ENCODE peak calls at places on chromosomes 2 and 18, in four cellular contexts. L, A, Q and E are unnamed samples.

GRCh38 chr18:13279181-13280065 is 60.9 kb downstream of the LDLRAD4 start:
- DNase-seq in L (no peak), A (no peak), Q (no peak), E (no peak)

GRCh38 chr2:40093036-40093673 is 314.1 kb upstream of the THUMPD2 start:
- DNase-seq in L (peak), A (no peak), Q (no peak), E (no peak)

GRCh38 chr2:217955881-217956493 is 46.8 kb downstream of the TNS1 start:
- DNase-seq in L (no peak), A (no peak), Q (no peak), E (no peak)

GRCh38 chr2:64062840-64063239 is 43.6 kb upstream of the VPS54 start:
- DNase-seq in L (peak), A (no peak), Q (no peak), E (no peak)

GRCh38 chr18:58581265-58581664 is 47.6 kb downstream of the ALPK2 start:
- DNase-seq in L (no peak), A (no peak), Q (no peak), E (no peak)

GRCh38 chr2:67255933-67256615 is 141.1 kb upstream of the ETAA1 start:
- DNase-seq in L (peak), A (no peak), Q (no peak), E (no peak)

GRCh38 chr2:146227395-146228393 is 1617.1 kb upstream of the ACVR2A start:
- DNase-seq in L (no peak), A (no peak), Q (no peak), E (no peak)

GRCh38 chr2:2846379-2847130 is 515.5 kb upstream of the MYT1L start:
- DNase-seq in L (no peak), A (peak), Q (no peak), E (no peak)

GRCh38 chr2:150710916-150711315 is 223.4 kb upstream of the RND3 start:
- DNase-seq in L (no peak), A (peak), Q (no peak), E (no peak)

GRCh38 chr2:30590407-30590806 is 143.4 kb downstream of the LCLAT1 start:
- DNase-seq in L (no peak), A (no peak), Q (no peak), E (no peak)

GRCh38 chr2:85668009-85668856 is at the start of gene SFTPB:
- DNase-seq in L (no peak), A (no peak), Q (no peak), E (no peak)

GRCh38 chr2:217732995-217733394 is 269.8 kb downstream of the TNS1 start:
- DNase-seq in L (no peak), A (no peak), Q (no peak), E (no peak)

GRCh38 chr18:9403795-9404564 is 69.4 kb downstream of the TWSG1 start:
- DNase-seq in L (no peak), A (no peak), Q (no peak), E (no peak)

GRCh38 chr2:30362468-30363081 is 84.5 kb upstream of the LCLAT1 start:
- DNase-seq in L (no peak), A (no peak), Q (no peak), E (no peak)

GRCh38 chr2:25558262-25558661 is 115.1 kb downstream of the DTNB start:
- DNase-seq in L (peak), A (no peak), Q (no peak), E (no peak)

GRCh38 chr18:61655630-61656029 is 237.2 kb downstream of the RNF152 start:
- DNase-seq in L (peak), A (no peak), Q (no peak), E (no peak)

GRCh38 chr2:196597531-196597930 is 42.0 kb upstream of the CCDC150 start:
- DNase-seq in L (no peak), A (no peak), Q (no peak), E (no peak)

GRCh38 chr2:18299423-18300212 is 260.8 kb downstream of the RDH14 start:
- DNase-seq in L (peak), A (no peak), Q (peak), E (no peak)

GRCh38 chr2:136253288-136254004 is 135.5 kb upstream of the CXCR4 start:
- DNase-seq in L (no peak), A (no peak), Q (no peak), E (no peak)
- TF ChIP-seq CTCF in L (no peak), A (no peak), Q (no peak), E (no peak)

DNA sequence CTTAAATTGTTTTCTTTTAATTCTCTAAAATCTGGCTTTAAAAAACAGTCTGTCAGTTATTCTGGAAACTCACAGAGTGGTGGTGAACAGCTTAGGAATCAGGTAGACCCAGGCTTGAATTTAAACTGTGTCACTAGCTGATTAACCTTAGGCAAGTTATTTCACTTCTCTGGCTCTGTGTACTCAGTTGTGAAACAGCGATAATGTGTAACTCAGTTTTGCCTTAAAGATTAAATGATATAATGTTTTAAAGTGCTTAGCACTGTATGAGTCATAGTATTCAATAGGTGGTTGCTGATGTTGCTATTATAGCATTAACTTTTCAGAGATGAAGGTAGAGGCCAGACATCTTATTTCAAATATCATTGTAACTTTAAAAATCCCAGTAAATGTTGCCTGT is 40.7 kb downstream of the PKP4 start:
- DNase-seq in L (peak), A (no peak), Q (no peak), E (no peak)
- TF ChIP-seq CTCF in L (no peak), A (no peak), Q (no peak), E (no peak)

GRCh38 chr18:56423626-56424025 is 214.8 kb downstream of the TXNL1 start:
- DNase-seq in L (no peak), A (no peak), Q (no peak), E (no peak)

GRCh38 chr18:56421641-56422040 is 216.8 kb downstream of the TXNL1 start:
- DNase-seq in L (no peak), A (no peak), Q (no peak), E (no peak)
- TF ChIP-seq CTCF in L (no peak), A (no peak), Q (no peak), E (no peak)

DNA sequence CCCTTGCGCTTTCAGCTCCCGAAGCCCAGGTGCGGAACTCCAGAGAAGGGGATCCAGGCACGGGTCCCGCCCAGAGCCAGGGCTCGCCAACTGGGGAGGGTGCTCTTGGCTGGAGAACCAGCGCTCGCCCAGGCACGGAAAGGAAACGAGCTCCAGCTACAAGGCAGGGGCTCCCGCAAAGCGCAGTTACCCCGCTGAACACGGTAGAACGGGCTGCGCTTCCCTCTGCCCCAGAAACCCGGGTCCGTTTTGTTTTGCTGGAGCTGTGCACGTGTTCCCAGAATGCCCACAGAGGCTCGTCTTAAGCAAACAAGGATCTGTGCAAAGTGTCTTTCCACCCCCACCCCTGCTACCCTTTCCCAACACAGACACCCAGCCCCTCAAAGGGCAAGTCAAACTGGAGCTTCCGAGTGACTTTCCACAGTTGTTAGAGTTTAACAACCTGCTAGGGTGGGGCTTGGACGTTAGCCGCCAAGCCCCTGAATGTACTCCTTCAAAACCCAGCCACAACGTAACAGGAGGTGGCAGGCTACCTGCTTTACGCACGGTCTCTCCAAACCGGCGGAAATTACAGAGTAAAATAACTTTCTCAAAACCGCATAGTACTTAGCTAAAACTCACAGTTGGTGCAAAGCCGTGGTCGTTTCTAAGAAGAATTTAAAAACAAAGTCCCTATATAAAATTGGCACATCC is 772 bp downstream of the RNF125 start:
- DNase-seq in L (no peak), A (peak), Q (peak), E (no peak)
- TF ChIP-seq CTCF in L (no peak), A (no peak), Q (no peak), E (no peak)

DNA sequence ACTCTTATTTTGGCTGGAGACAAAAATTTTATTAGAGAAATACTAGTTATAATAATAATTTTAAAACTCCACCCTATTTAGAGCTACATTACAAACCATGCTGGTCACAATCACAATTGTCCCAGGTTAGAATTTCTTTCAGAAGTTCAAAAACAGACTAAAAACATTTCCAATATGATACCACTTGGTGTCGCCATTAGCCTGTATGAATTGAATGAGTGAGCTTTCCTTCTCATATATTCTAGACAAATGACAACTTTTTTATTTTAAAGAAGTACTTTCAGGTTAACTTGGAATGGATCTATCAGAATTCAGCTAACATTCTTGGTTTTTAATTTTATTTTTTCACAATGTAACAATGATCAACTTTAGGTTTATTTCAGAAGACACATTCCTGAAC is 48.0 kb downstream of the SERPINB8 start:
- DNase-seq in L (peak), A (no peak), Q (no peak), E (no peak)
- TF ChIP-seq CTCF in L (peak), A (peak), Q (peak), E (peak)

DNA sequence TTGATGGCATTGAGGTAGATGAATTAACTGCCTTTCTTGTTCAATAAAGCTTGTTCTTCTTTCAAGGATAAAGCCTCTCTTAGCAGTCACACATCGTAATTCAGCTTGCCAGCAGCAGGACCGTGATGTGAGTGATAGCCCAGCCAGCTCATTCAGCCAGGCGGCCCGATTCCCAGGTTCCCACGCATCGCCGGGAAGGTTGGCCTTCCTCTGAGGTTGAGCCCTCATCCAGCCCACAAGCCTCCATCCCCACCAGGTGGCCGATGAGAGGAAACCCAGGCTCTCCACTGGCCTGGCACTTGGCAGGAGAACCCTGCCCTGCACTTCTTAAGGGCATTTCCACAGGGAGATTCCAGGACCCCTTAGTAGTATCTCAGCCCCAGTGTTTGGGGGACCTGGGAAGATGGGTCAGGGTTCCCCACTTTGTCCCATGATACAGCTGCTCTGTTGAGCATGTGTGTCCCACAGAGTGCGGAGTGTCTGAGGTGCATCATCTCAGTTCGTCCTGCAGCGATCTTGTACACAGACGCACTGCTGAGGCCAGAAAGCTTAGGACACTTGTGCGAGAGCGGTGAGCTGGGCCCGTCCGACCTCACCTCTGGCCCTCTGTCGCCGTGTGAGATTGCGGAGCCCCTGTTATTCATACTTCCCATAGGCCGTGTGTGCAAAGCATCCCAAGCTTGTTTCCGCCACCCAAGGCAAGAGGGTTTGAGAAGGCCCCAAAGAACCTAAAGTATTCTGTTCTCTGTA is 4.9 kb downstream of the AGAP1 start:
- DNase-seq in L (no peak), A (peak), Q (peak), E (no peak)
- TF ChIP-seq CTCF in L (no peak), A (no peak), Q (peak), E (peak)

DNA sequence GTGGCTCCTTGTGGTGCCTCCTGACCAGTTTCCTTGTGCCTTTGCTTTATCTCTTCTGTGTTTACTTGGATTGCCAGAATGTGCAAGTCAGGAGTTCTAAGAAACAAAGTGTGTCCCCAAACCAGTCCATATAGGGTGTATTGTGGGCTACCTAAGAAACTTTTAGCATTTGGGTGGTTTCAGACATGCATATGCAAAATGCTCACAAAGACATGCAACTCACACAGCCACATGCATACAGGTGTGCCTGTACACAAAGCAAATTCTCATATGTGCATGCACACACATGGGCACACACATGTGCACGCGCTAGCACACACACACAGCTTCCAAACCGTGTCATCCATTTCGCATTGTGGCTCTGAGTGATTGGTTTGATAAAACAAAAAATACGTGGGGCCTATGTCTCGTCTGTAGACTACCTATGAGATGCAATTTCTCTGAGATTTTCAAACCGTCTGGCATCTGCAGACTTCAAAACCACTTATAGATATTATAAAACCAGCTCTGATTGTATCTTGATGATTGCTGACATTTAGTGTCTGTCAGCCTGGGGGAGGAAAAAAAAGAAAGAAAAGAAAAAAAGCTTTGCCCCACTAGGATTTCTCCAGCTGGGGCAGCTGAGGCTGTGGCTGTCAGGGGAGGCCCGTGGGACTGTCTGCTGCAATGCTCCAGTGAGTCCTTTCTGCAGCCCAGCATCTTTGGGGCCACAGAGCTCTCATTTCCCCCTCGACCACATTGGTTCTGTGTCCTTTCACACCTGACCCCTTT is 556.1 kb downstream of the CMPK2 start:
- DNase-seq in L (no peak), A (peak), Q (no peak), E (no peak)
- TF ChIP-seq CTCF in L (no peak), A (no peak), Q (no peak), E (no peak)

GRCh38 chr2:238509903-238510302 is 83.2 kb downstream of the ASB1 start:
- DNase-seq in L (no peak), A (no peak), Q (no peak), E (no peak)
- TF ChIP-seq CTCF in L (no peak), A (no peak), Q (no peak), E (no peak)